ENCODE peak calls at places on chromosome 10, in five cellular contexts. M is stimulated activated CD4-positive, alpha-beta T cell treated with anti-CD3 and anti-CD28 coated beads, TNF-alpha, amount 100 ng/mL, for 48 hours; P is body of pancreas; L is HTR-8/SVneo; N is T-helper 9 cell. Z is an unnamed sample.

GRCh38 chr10:97851341-97852001 is 1.8 kb downstream of the GOLGA7B start:
- DNase-seq in P (no peak), N (no peak), L (no peak), M (no peak), Z (no peak)

GRCh38 chr10:58477122-58477521 is 35.5 kb upstream of the BICC1 start:
- DNase-seq in L (no peak), M (no peak), N (no peak), P (no peak), Z (no peak)

GRCh38 chr10:49526624-49527023 is 12.3 kb downstream of the ERCC6 start:
- DNase-seq in N (no peak), M (no peak), P (no peak), L (no peak), Z (no peak)

GRCh38 chr10:101961591-101962498 is 94.1 kb downstream of the ARMH3 start:
- DNase-seq in L (no peak), N (no peak), P (peak), M (no peak), Z (no peak)

GRCh38 chr10:86914734-86915133 is 42.7 kb downstream of the MMRN2 start:
- DNase-seq in N (no peak), P (no peak), M (no peak), L (no peak), Z (no peak)

GRCh38 chr10:110717830-110718595 is 73.9 kb downstream of the RBM20 start:
- DNase-seq in L (no peak), M (no peak), N (no peak), P (no peak), Z (no peak)

GRCh38 chr10:114437456-114438292 is 33.4 kb upstream of the AFAP1L2 start:
- DNase-seq in P (peak), L (no peak), M (no peak), N (no peak), Z (no peak)

GRCh38 chr10:61842755-61843497 is 58.6 kb upstream of the ARID5B start:
- DNase-seq in N (no peak), P (no peak), L (peak), M (no peak), Z (no peak)

GRCh38 chr10:33252794-33253203 is 81.7 kb downstream of the NRP1 start:
- DNase-seq in P (no peak), N (no peak), M (no peak), L (peak), Z (no peak)

GRCh38 chr10:75049316-75050285 is 61.9 kb upstream of the SAMD8 start:
- DNase-seq in M (no peak), N (no peak), P (no peak), L (no peak), Z (peak)

GRCh38 chr10:76779821-76780281 is 857.8 kb downstream of the KCNMA1 start:
- DNase-seq in L (no peak), N (no peak), P (no peak), M (no peak), Z (no peak)

GRCh38 chr10:71025535-71025934 is 137.2 kb upstream of the PCBD1 start:
- DNase-seq in L (no peak), P (no peak), M (no peak), N (no peak), Z (no peak)

GRCh38 chr10:43888551-43888950 is 239.9 kb upstream of the ZNF32 start:
- DNase-seq in M (no peak), P (no peak), L (peak), N (no peak), Z (no peak)

GRCh38 chr10:97713828-97714400 is 384 bp downstream of the MARVELD1 start:
- DNase-seq in L (peak), N (peak), M (no peak), P (peak), Z (peak)

GRCh38 chr10:96918214-96919002 is 86.3 kb downstream of the LCOR start:
- DNase-seq in P (no peak), N (no peak), L (no peak), M (no peak), Z (no peak)

GRCh38 chr10:12934777-12935176 is 66.7 kb downstream of the CCDC3 start:
- DNase-seq in M (no peak), N (no peak), L (no peak), P (no peak), Z (no peak)

GRCh38 chr10:43235070-43235900 is 31.6 kb downstream of the RASGEF1A start:
- DNase-seq in P (peak), M (no peak), L (no peak), N (no peak), Z (peak)

GRCh38 chr10:106185991-106186390 is 978.5 kb downstream of the SORCS1 start:
- DNase-seq in L (no peak), P (no peak), M (no peak), N (no peak), Z (no peak)

GRCh38 chr10:7982733-7983132 is 71.8 kb upstream of the GATA3 start:
- DNase-seq in P (no peak), L (no peak), N (no peak), M (no peak), Z (no peak)

GRCh38 chr10:71431216-71431944 is 34.7 kb downstream of the CDH23 start:
- DNase-seq in M (no peak), P (no peak), N (no peak), L (no peak), Z (no peak)

GRCh38 chr10:34739915-34740314 is 75.2 kb downstream of the PARD3 start:
- DNase-seq in M (no peak), N (no peak), L (peak), P (peak), Z (no peak)

GRCh38 chr10:73084209-73084608 is 12.5 kb downstream of the P4HA1 start:
- DNase-seq in N (no peak), P (no peak), M (no peak), L (no peak), Z (no peak)

GRCh38 chr10:10313099-10313875 is 704.4 kb upstream of the CELF2 start:
- DNase-seq in M (no peak), P (no peak), N (no peak), L (no peak), Z (no peak)

GRCh38 chr10:115950320-115950719 is 322.7 kb downstream of the GFRA1 start:
- DNase-seq in N (no peak), L (no peak), M (no peak), P (no peak), Z (no peak)

GRCh38 chr10:54064215-54064614 is 736.8 kb downstream of the PCDH15 start:
- DNase-seq in L (no peak), P (no peak), M (no peak), N (no peak), Z (no peak)